ENCODE peak calls at places on chromosomes 4 and X, in six cellular contexts. B, D, E, Y, F and U are unnamed samples.

GRCh38 chr4:140092094-140092820 is 61.7 kb downstream of the MAML3 start:
- DNase-seq in B (peak; percentile 57), D (peak; percentile 44), E (no peak), Y (peak; percentile 96), F (peak; percentile 54), U (no peak)

GRCh38 chr4:178955614-178956013 is 1513.4 kb upstream of the AGA start:
- DNase-seq in B (no peak), D (no peak), E (no peak), Y (no peak), F (no peak), U (no peak)

GRCh38 chr4:74635074-74635473 is 159.2 kb downstream of the BTC start:
- DNase-seq in B (no peak), D (no peak), E (no peak), Y (no peak), F (no peak), U (no peak)

GRCh38 chr4:119865789-119866188 is 200.9 kb downstream of the MAD2L1 start:
- DNase-seq in B (no peak), D (no peak), E (no peak), Y (no peak), F (no peak), U (no peak)

GRCh38 chr4:114386637-114387233 is 211.9 kb upstream of the UGT8 start:
- DNase-seq in B (no peak), D (no peak), E (peak; percentile 59), Y (no peak), F (no peak), U (peak; percentile 56)

GRCh38 chr4:119939066-119939995 is 127.3 kb downstream of the MAD2L1 start:
- DNase-seq in B (no peak), D (no peak), E (peak; percentile 25), Y (no peak), F (no peak), U (no peak)

GRCh38 chr4:37537484-37537883 is 148.7 kb downstream of the RELL1 start:
- DNase-seq in B (no peak), D (no peak), E (no peak), Y (no peak), F (no peak), U (no peak)

GRCh38 chr4:8702020-8702495 is 109.5 kb downstream of the CPZ start:
- DNase-seq in B (no peak), D (peak; percentile 17), E (no peak), Y (peak; percentile 39), F (no peak), U (no peak)

GRCh38 chr4:15910150-15910945 is 28.2 kb downstream of the FGFBP1 start:
- DNase-seq in B (no peak), D (no peak), E (no peak), Y (no peak), F (no peak), U (no peak)

GRCh38 chrX:81174286-81174685 is 27.4 kb downstream of the HMGN5 start:
- DNase-seq in B (no peak), D (no peak), E (peak; percentile 38), Y (no peak), F (no peak), U (peak; percentile 32)

GRCh38 chrX:45508459-45508858 is 307.8 kb upstream of the DIPK2B start:
- DNase-seq in B (no peak), D (no peak), E (no peak), Y (no peak), F (no peak), U (peak; percentile 83)

GRCh38 chrX:119236599-119237525 is 777 bp downstream of the PGRMC1 start:
- DNase-seq in B (peak; percentile 25), D (no peak), E (peak; percentile 43), Y (peak; percentile 44), F (peak; percentile 45), U (peak; percentile 68)

GRCh38 chr4:93394488-93395185 is 433.9 kb upstream of the ATOH1 start:
- DNase-seq in B (no peak), D (no peak), E (peak; percentile 62), Y (no peak), F (no peak), U (peak; percentile 45)

GRCh38 chr4:2178986-2179385 is 62.9 kb downstream of the HAUS3 start:
- DNase-seq in B (no peak), D (no peak), E (no peak), Y (no peak), F (no peak), U (no peak)

GRCh38 chr4:2179717-2180116 is 62.2 kb downstream of the HAUS3 start:
- DNase-seq in B (no peak), D (no peak), E (no peak), Y (no peak), F (peak; percentile 53), U (no peak)

GRCh38 chr4:2180410-2180809 is 61.5 kb downstream of the HAUS3 start:
- DNase-seq in B (no peak), D (no peak), E (no peak), Y (no peak), F (no peak), U (no peak)

GRCh38 chr4:2175990-2176698 is 65.8 kb downstream of the HAUS3 start:
- DNase-seq in B (no peak), D (no peak), E (no peak), Y (no peak), F (no peak), U (no peak)

DNA sequence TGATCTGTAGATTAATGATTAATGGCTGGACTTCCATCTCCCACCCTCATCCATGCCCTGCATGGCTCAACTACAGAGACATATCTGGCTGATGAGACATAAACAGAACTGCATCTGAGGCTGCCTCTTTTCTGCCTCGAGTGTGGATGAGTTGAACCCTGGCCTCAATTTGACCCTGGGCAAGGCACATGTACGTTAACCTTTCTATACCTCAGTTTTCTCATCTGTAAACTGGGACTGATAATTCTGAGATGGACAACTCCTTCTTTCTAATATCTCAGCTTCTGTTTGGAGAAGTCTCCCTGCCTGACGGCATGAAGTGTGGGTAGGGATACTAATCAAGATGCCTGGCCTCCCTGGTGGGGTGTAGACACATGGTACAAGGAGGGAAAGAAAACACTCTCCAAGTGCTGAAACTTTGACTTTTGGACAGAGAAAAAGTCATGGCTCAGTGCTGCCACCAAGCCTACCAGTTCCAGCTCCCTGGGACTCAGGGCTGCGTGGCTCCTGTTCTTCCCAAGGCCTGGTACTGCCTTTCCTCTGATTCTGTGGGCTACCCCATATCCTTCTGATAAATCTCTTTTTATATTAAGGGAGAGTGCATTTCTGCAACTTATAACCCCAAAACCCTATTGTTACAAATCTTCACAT is 64.4 kb downstream of the HAUS3 start:
- DNase-seq in B (no peak), D (no peak), E (no peak), Y (no peak), F (no peak), U (no peak)
- TF ChIP-seq CTCF in B (no peak), D (no peak), E (peak; percentile 17), Y (peak; percentile 60), F (no peak), U (no peak)

GRCh38 chr4:183095199-183095512 is 3.9 kb upstream of the WWC2 start:
- DNase-seq in B (no peak), D (no peak), E (no peak), Y (no peak), F (no peak), U (no peak)
- H3K4me3 ChIP-seq in B (no peak overlapping the region), D (no peak overlapping the region), E (no peak overlapping the region), Y (no peak overlapping the region), F (no peak overlapping the region), U (no peak overlapping the region)

DNA sequence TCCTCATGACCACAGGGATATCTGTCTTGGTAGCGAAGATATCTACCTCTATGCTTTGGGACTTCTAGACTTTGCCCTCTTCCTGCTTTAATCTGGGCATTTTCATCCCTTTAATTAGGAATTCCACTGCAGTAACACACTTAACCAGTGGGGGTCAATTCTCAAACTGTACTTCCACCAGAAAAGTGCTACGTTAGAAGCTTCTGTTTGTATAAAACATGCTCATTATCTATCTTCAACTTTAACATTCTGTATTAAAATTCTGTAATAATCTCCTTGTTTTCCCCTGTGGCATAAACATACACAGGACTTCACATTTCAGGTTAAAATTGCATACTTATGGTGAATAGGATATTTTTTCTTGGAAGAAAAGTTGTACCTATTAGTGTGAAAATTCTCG is 105.6 kb downstream of the AMMECR1 start:
- DNase-seq in B (no peak), D (no peak), E (no peak), Y (no peak), F (no peak), U (peak; percentile 16)
- TF ChIP-seq CTCF in B (no peak), D (no peak), E (peak; percentile 23), Y (peak; percentile 70), F (no peak), U (peak; percentile 24)

DNA sequence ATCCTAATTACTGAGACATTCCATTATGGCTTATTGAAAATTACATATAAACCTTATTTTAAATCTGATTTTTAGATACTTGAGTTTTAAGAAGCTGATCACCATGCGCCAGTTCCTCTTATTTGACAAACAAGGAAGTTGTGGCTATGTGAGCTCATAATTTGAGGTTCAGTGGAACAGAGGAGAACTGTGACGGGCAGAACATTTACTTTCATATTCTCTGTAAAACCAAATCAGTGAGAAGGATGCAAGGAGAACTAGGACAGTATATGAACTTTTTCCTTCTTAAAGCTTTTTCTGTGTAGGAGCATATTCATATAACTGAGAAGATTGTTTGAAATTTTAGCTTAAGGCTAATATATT is 25.3 kb downstream of the STIM2 start:
- DNase-seq in B (no peak), D (no peak), E (no peak), Y (no peak), F (no peak), U (no peak)
- H3K4me3 ChIP-seq in B (no peak overlapping the region), D (no peak overlapping the region), E (no peak overlapping the region), Y (no peak overlapping the region), F (peak overlapping the region; percentile 2), U (no peak overlapping the region)

DNA sequence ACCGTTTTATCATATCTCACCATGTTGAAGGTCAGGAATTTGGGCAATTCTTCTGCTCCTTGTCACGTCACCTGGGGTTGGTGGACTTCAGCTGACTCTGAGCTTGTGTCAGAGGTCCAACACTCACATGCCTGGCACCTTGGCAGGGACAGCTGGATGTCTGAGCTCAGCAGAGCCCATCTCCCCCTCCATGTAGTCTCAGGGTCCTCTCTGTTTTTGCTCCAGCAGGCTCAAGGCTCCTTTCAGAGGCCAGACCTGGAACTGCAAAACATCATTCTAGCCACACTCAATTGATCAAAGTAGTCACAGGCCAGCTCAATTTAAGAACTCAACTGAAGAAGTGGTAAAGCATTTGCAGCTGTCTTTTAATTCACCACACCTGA is 45.4 kb downstream of the EDNRA start:
- DNase-seq in B (no peak), D (no peak), E (no peak), Y (peak; percentile 74), F (no peak), U (no peak)
- TF ChIP-seq CTCF in B (no peak), D (no peak), E (peak; percentile 3), Y (peak; percentile 69), F (no peak), U (no peak)